ENCODE peak calls at places on chromosomes 7 and 10, in seven cellular contexts. G, F, T, I, Z, W and D are unnamed samples.

GRCh38 chr7:125823538-125823937 is 893.9 kb upstream of the POT1 start:
- DNase-seq in G (no peak), F (no peak), T (no peak), I (no peak), Z (no peak), W (no peak), D (no peak)

GRCh38 chr10:43843331-43844101 is 194.8 kb upstream of the ZNF32 start:
- DNase-seq in G (no peak), F (no peak), T (no peak), I (no peak), Z (no peak), W (peak), D (no peak)

GRCh38 chr7:23696916-23697441 is 13.0 kb upstream of the STK31 start:
- DNase-seq in G (peak), F (peak), T (peak), I (peak), Z (peak), W (no peak), D (peak)

GRCh38 chr10:100725041-100725440 is 20.3 kb upstream of the PAX2 start:
- DNase-seq in G (no peak), F (no peak), T (no peak), I (no peak), Z (no peak), W (no peak), D (no peak)

GRCh38 chr10:98316156-98316555 is 48.2 kb upstream of the LOXL4 start:
- DNase-seq in G (no peak), F (no peak), T (no peak), I (no peak), Z (no peak), W (no peak), D (no peak)

GRCh38 chr7:55472928-55473725 is 99.2 kb downstream of the VOPP1 start:
- DNase-seq in G (no peak), F (no peak), T (no peak), I (no peak), Z (no peak), W (no peak), D (no peak)

GRCh38 chr7:33970566-33970965 is 65.2 kb downstream of the BMPER start:
- DNase-seq in G (no peak), F (no peak), T (no peak), I (peak), Z (no peak), W (no peak), D (no peak)

GRCh38 chr10:112347709-112348671 is 25.9 kb upstream of the ACSL5 start:
- DNase-seq in G (no peak), F (no peak), T (no peak), I (no peak), Z (no peak), W (no peak), D (no peak)

GRCh38 chr10:30488319-30488718 is 54.3 kb downstream of the MAP3K8 start:
- DNase-seq in G (no peak), F (no peak), T (no peak), I (no peak), Z (no peak), W (no peak), D (no peak)

GRCh38 chr10:32955299-32955772 is 2.7 kb downstream of the ITGB1 start:
- DNase-seq in G (no peak), F (no peak), T (no peak), I (no peak), Z (no peak), W (no peak), D (no peak)

GRCh38 chr7:46468753-46469356 is 547.8 kb upstream of the IGFBP3 start:
- DNase-seq in G (no peak), F (no peak), T (no peak), I (no peak), Z (no peak), W (no peak), D (peak)

GRCh38 chr10:7085147-7085912 is 325.5 kb downstream of the SFMBT2 start:
- DNase-seq in G (no peak), F (no peak), T (no peak), I (no peak), Z (no peak), W (no peak), D (no peak)